ENCODE peak calls at places on chromosomes 1 and 21, in four cellular contexts. R is IMR-90, X is neuronal stem cell, T is mesenchymal stem cell. K is an unnamed sample.

GRCh38 chr1:235068155-235069121 is 60.2 kb downstream of the TOMM20 start:
- DNase-seq in T (peak), X (no peak), R (peak), K (no peak)

GRCh38 chr1:179883040-179883501 is 986 bp downstream of the TOR1AIP1 start:
- DNase-seq in T (no peak), X (no peak), R (no peak), K (no peak)

GRCh38 chr1:178382372-178382771 is 114.4 kb downstream of the CLEC20A start:
- DNase-seq in R (no peak), T (no peak), X (no peak), K (no peak)

GRCh38 chr21:44601596-44602473 is 1.4 kb downstream of the KRTAP10-7 start:
- DNase-seq in T (no peak), R (no peak), X (no peak), K (peak)

GRCh38 chr21:45358711-45359310 is 46.2 kb upstream of the COL18A1 start:
- DNase-seq in X (no peak), T (no peak), R (no peak), K (no peak)

GRCh38 chr1:15323351-15323988 is 76.4 kb downstream of the FHAD1 start:
- DNase-seq in T (peak), X (peak), R (peak), K (peak)

GRCh38 chr21:39456665-39457064 is 4.9 kb downstream of the SH3BGR start:
- DNase-seq in R (no peak), T (peak), X (no peak), K (no peak)

GRCh38 chr1:1477206-1477605 is 5.6 kb downstream of the ATAD3B start:
- DNase-seq in T (no peak), R (no peak), X (no peak), K (no peak)

GRCh38 chr1:225848044-225848955 is 33.9 kb downstream of the TMEM63A start:
- DNase-seq in R (peak), X (no peak), T (no peak), K (no peak)

GRCh38 chr1:8560611-8561544 is 243.0 kb downstream of the SLC45A1 start:
- DNase-seq in X (peak), R (peak), T (peak), K (no peak)

GRCh38 chr1:231750818-231751623 is 124.4 kb downstream of the DISC1 start:
- DNase-seq in R (no peak), T (no peak), X (no peak), K (no peak)

GRCh38 chr1:198880818-198881597 is 242.2 kb downstream of the PTPRC start:
- DNase-seq in R (peak), X (no peak), T (peak), K (no peak)

GRCh38 chr1:18761948-18762905 is 97.2 kb downstream of the TAS1R2 start:
- DNase-seq in T (no peak), R (no peak), X (no peak), K (no peak)

GRCh38 chr1:112373841-112374240 is 22.2 kb upstream of the CTTNBP2NL start:
- DNase-seq in R (no peak), X (no peak), T (no peak), K (no peak)

GRCh38 chr1:109148838-109149555 is 35.1 kb downstream of the ELAPOR1 start:
- DNase-seq in T (no peak), R (no peak), X (no peak), K (no peak)

GRCh38 chr1:61152706-61153105 is 70.3 kb downstream of the NFIA start:
- DNase-seq in T (no peak), R (no peak), X (no peak), K (no peak)

GRCh38 chr1:43565600-43566360 is 35.1 kb downstream of the PTPRF start:
- DNase-seq in X (peak), T (peak), R (peak), K (no peak)

GRCh38 chr1:43530483-43531452 is at the start of gene PTPRF:
- DNase-seq in T (peak), R (peak), X (peak), K (peak)

GRCh38 chr1:151714820-151715725 is 1.5 kb downstream of the CELF3 start:
- DNase-seq in X (no peak), T (no peak), R (no peak), K (no peak)

GRCh38 chr1:246782120-246782900 is 58.1 kb downstream of the SCCPDH start:
- DNase-seq in X (no peak), T (peak), R (peak), K (no peak)

GRCh38 chr1:39525366-39526165 is 34.1 kb downstream of the BMP8A start:
- DNase-seq in X (no peak), R (no peak), T (peak), K (no peak)

GRCh38 chr1:145714524-145715111 is 4.7 kb upstream of the CD160 start:
- DNase-seq in X (no peak), R (no peak), T (no peak), K (no peak)

GRCh38 chr21:34131586-34131985 is 58.2 kb downstream of the MRPS6 start:
- DNase-seq in R (peak), X (no peak), T (peak), K (no peak)
- H3K18ac ChIP-seq in R (no peak), X (no peak), T (no peak), K (peak)

GRCh38 chr1:42456010-42456753 is at the start of the genes PPCS and ZMYND12:
- DNase-seq in X (peak), T (peak), R (peak), K (no peak)
- H3K18ac ChIP-seq in X (peak), T (peak), R (peak), K (peak)

DNA sequence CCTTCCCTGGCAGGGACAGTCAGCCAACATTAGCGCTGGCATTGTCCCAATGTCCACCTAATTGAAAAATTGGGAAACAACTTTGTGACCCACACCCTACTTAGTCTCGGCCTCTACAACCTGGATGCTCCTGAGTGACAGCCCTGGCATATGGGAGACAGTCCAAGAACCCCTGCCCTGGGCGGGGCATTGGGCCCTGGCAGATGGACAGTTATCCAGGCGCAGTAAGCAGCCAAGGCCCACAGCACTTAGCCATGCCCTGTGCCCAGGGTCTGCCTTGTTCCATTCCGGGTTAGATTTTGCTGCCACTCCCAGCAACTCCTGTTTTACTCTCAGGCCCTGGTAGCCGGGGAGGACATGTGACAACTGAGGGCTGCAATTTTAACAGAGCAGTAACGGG is 50.3 kb downstream of the NFASC start:
- DNase-seq in X (no peak), T (no peak), R (no peak), K (no peak)
- H3K18ac ChIP-seq in X (peak), T (no peak), R (no peak), K (no peak)

DNA sequence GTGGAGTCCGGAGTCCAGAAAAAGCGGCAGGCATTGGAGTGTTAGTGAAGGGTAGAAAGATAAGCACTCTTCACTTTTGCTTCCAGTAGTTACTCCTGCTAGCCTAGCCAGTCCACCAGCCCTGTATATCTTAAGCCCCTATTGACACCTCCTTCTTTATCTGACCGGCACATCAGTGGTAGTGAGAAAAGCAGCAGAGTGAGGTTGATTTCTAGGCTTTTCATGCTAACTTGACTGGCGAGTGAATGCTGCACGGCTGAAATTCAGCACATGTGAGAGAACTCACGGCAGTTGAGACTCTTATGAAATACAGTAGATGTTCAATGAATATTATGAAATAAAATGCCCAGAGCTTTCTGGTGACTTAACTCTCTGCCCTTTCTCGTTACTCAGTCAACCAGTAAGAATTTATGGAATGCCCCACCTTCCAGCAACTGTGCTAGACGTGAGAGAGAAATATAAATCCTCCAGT is 128.2 kb downstream of the CACHD1 start:
- DNase-seq in R (peak), T (peak), X (peak), K (no peak)
- H3K18ac ChIP-seq in R (peak), T (no peak), X (no peak), K (no peak)

GRCh38 chr1:224735159-224735558 is 119.0 kb downstream of the CNIH3 start:
- DNase-seq in T (no peak), R (no peak), X (no peak), K (no peak)

GRCh38 chr1:224736619-224737352 is 120.7 kb downstream of the CNIH3 start:
- DNase-seq in R (peak), T (peak), X (no peak), K (no peak)

GRCh38 chr1:224739997-224740687 is 124.0 kb downstream of the CNIH3 start:
- DNase-seq in T (no peak), X (no peak), R (no peak), K (no peak)

GRCh38 chr1:224739303-224739996 is 123.3 kb downstream of the CNIH3 start:
- DNase-seq in T (no peak), R (no peak), X (no peak), K (no peak)

DNA sequence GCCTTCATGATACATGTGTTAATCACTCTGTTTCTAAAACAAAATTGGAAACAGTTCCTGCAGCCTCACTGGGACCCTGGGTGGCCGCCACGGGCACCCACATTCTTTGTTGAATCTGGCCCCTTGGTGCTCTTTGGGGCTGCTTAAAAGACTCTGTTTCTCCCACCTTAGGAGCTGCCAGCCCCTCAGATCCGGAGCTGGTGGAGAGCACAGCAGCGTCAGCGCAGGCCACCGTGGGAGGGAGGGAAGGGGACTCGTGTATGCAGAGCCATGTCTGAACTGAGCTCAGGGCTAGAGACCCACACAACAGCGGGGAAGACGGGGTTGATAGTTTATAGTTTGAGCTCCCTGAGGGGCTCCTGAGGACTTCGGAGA is 121.2 kb downstream of the CNIH3 start:
- DNase-seq in T (no peak), X (no peak), R (no peak), K (no peak)
- H3K18ac ChIP-seq in T (no peak), X (peak), R (no peak), K (no peak)

DNA sequence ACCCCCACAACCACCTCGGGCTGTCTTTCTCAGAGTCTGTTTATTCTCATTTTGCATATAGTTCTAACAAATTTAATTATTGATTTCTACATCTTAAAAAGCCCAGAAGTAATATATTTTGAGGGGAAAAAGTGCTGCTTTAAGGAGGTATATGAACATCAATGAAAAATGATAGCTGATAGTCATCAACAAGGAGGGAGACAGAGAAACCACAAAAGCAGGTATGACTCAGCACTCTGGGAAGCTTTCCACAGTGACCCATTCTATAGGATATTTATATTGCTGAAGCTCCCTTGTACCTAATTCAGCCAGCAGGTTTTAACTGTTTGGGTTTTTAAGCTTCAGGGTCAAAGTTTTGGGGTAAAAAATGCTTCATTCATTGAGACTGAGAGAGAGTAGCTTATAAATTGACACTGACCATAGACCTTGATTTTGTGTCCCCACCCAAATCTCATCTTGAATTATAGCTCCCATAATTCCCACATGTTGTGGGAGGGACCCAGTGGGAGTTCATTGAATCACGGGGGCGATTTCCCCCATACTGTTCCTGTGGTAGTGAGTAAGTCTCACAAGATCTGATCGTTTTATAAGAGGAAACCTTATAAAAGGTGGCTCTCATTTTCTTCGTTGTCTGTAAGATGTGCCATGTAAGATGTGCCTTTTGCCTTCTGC is 27.4 kb downstream of the VANGL1 start:
- DNase-seq in T (peak), X (no peak), R (peak), K (no peak)
- H3K18ac ChIP-seq in T (no peak), X (no peak), R (no peak), K (no peak)

GRCh38 chr1:171485375-171486047 is at the start of gene PRRC2C:
- DNase-seq in T (peak), R (peak), X (peak), K (peak)
- H3K18ac ChIP-seq in T (peak), R (peak), X (peak), K (peak)

DNA sequence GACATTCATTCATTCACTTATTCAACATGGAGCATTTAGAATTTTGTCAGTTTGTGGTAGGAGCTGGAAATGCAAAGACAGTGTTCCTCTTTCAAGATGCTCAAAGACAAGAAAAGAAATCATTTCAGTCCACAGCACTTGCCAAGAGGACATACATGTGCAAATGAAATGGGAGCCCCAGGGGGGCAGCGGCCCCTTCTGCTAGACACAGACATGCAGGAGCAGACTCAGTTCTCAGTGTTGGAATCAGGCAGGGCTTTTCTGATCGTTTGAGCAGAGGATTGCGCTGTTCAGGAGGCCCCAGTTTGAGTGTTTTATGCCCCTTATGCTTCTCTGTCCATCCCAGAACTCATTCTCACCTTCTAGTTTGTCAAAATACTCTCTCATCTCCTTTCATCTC is 35.6 kb upstream of the VASH2 start:
- DNase-seq in X (no peak), R (no peak), T (no peak), K (peak)
- H3K18ac ChIP-seq in X (no peak), R (no peak), T (no peak), K (peak)

DNA sequence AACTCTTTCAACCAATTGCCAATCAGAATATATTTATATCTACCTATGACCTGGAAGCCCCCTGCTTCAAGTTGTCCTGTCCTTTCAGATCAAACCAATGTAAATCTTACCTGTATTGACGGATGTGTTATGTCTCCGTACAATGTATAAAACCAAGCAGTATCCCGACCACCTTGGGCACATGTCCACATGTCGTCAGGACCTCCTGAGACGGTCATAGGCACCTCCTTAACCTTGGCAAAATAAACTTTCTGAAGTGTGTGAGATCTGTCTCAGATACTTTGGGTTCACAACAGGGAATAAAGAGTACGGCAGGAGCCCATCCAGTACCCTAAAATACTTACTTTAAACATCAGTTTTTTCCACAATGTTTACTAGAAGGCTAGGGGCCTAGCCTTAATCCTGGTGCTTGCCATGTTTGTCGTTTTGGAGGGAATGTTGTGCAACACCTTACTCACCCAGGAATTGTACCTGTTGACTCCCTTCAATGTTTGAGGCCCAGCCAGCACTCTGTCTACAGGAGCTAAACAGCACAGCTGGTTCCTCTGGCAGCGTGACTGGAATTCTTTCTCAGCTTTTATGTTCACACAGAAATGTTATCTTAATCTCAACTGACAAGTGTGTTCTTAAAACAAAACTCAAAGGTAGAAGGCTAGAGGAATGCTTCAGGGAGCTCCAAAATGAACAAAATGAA is 90.8 kb upstream of the USP25 start:
- DNase-seq in T (no peak), X (no peak), R (no peak), K (no peak)
- H3K18ac ChIP-seq in T (no peak), X (no peak), R (no peak), K (no peak)

K was measured in H1.